ENCODE peak calls at places on chromosomes 2 and 18, in seven cellular contexts. E, J, W, A, S, X and T are unnamed samples.

GRCh38 chr2:220747736-220748135 is 824.4 kb downstream of the EPHA4 start:
- DNase-seq in A (no peak), E (no peak), W (no peak), J (no peak), X (no peak), S (no peak), T (no peak)

GRCh38 chr2:24816404-24816803 is 23.2 kb downstream of the CENPO start:
- DNase-seq in S (no peak), E (no peak), A (no peak), X (no peak), W (no peak), J (no peak), T (no peak)

GRCh38 chr2:238308177-238308576 is 12.1 kb upstream of the TRAF3IP1 start:
- DNase-seq in A (no peak), E (no peak), W (peak), J (no peak), S (no peak), X (no peak), T (peak)

GRCh38 chr2:240458900-240459391 is 23.5 kb downstream of the GPC1 start:
- DNase-seq in S (peak), W (no peak), E (no peak), J (peak), A (no peak), X (no peak), T (no peak)

GRCh38 chr2:143477724-143478443 is 348.7 kb downstream of the ARHGAP15 start:
- DNase-seq in X (no peak), A (no peak), S (no peak), J (no peak), W (no peak), E (no peak), T (no peak)

GRCh38 chr2:131419447-131419846 is 55.5 kb upstream of the RAB6D start:
- DNase-seq in E (no peak), J (no peak), X (no peak), A (no peak), W (no peak), S (no peak), T (no peak)

GRCh38 chr18:67218556-67218955 is 298.0 kb downstream of the DSEL start:
- DNase-seq in S (no peak), J (no peak), A (no peak), E (no peak), W (no peak), X (no peak), T (no peak)

GRCh38 chr2:226725096-226725495 is 74.5 kb downstream of the IRS1 start:
- DNase-seq in X (no peak), A (no peak), J (no peak), S (peak), E (no peak), W (no peak), T (no peak)

GRCh38 chr2:134609924-134610498 is 108.8 kb downstream of the TMEM163 start:
- DNase-seq in A (no peak), S (no peak), J (no peak), X (no peak), W (no peak), E (no peak), T (no peak)

GRCh38 chr18:58980991-58981390 is 116.3 kb downstream of the ZNF532 start:
- DNase-seq in A (no peak), X (no peak), W (no peak), E (no peak), J (no peak), S (no peak), T (no peak)

GRCh38 chr2:34012728-34013302 is 413.7 kb upstream of the FAM98A start:
- DNase-seq in S (peak), E (peak), X (peak), J (peak), A (peak), W (peak), T (peak)

GRCh38 chr2:48902521-48902920 is 147.0 kb upstream of the LHCGR start:
- DNase-seq in E (no peak), J (no peak), S (no peak), X (no peak), W (no peak), A (no peak), T (no peak)

GRCh38 chr2:128520787-128521186 is 202.1 kb upstream of the HS6ST1 start:
- DNase-seq in E (no peak), X (no peak), A (no peak), W (no peak), S (no peak), J (no peak), T (no peak)

GRCh38 chr2:152715854-152716428 is 1.3 kb downstream of the PRPF40A start:
- DNase-seq in S (no peak), E (no peak), A (no peak), J (no peak), X (peak), W (no peak), T (no peak)

GRCh38 chr2:112880696-112881095 is 30.3 kb upstream of the IL37 start:
- DNase-seq in J (no peak), W (no peak), S (no peak), E (no peak), X (no peak), A (no peak), T (no peak)

GRCh38 chr2:45000341-45000901 is 8.8 kb downstream of the SIX2 start:
- DNase-seq in A (no peak), E (peak), J (peak), S (no peak), X (no peak), W (no peak), T (no peak)

GRCh38 chr2:216554755-216555154 is 56.1 kb downstream of the RPL37A start:
- DNase-seq in E (no peak), J (no peak), X (no peak), W (no peak), S (no peak), A (no peak), T (no peak)

GRCh38 chr2:239326831-239327535 is 73.8 kb downstream of the HDAC4 start:
- DNase-seq in W (no peak), X (no peak), E (no peak), S (no peak), J (peak), A (no peak), T (peak)

GRCh38 chr2:111239107-111239506 is 118.4 kb downstream of the BCL2L11 start:
- DNase-seq in J (no peak), X (no peak), A (no peak), S (no peak), E (no peak), W (no peak), T (no peak)

GRCh38 chr2:134736167-134736885 is 17.5 kb upstream of the TMEM163 start:
- DNase-seq in E (no peak), A (no peak), J (no peak), X (peak), W (no peak), S (no peak), T (no peak)

GRCh38 chr2:69544951-69545350 is 98.6 kb downstream of the AAK1 start:
- DNase-seq in A (no peak), W (no peak), J (no peak), X (peak), E (no peak), S (no peak), T (no peak)

GRCh38 chr2:5693288-5694015 is 1.3 kb downstream of the SOX11 start:
- DNase-seq in J (no peak), A (no peak), X (no peak), E (no peak), W (no peak), S (no peak), T (no peak)

GRCh38 chr2:106144621-106145331 is 49.3 kb downstream of the UXS1 start:
- DNase-seq in J (no peak), X (no peak), S (no peak), A (no peak), W (no peak), E (no peak), T (no peak)

GRCh38 chr2:71001592-71002570 is 7.2 kb upstream of the TEX261 start:
- DNase-seq in W (no peak), X (no peak), A (no peak), J (no peak), S (no peak), E (no peak), T (peak)

GRCh38 chr2:147829106-147829505 is 15.7 kb upstream of the ACVR2A start:
- DNase-seq in X (peak), S (no peak), W (no peak), E (no peak), J (no peak), A (no peak), T (no peak)

GRCh38 chr18:48934708-48935432 is 15.9 kb downstream of the SMAD7 start:
- DNase-seq in A (no peak), J (peak), E (no peak), S (peak), W (no peak), X (peak), T (peak)

GRCh38 chr2:238149841-238150572 is 8.8 kb upstream of the ERFE start:
- DNase-seq in E (no peak), S (no peak), J (peak), A (no peak), W (no peak), X (no peak), T (no peak)

GRCh38 chr2:97957432-97958183 is 38.1 kb downstream of the TMEM131 start:
- DNase-seq in J (no peak), A (no peak), W (no peak), E (no peak), X (no peak), S (no peak), T (no peak)

GRCh38 chr2:95021015-95021399 is 4.5 kb upstream of the MAL start:
- DNase-seq in J (no peak), S (no peak), W (no peak), A (no peak), X (no peak), E (no peak), T (no peak)

GRCh38 chr2:69046221-69046662 is 33.3 kb downstream of the ANTXR1 start:
- DNase-seq in X (peak), E (no peak), S (no peak), A (no peak), J (no peak), W (no peak), T (no peak)

GRCh38 chr2:58875462-58875861 is 634.3 kb upstream of the FANCL start:
- DNase-seq in X (no peak), J (no peak), E (no peak), W (no peak), S (no peak), A (no peak), T (no peak)
- H3K4me3 ChIP-seq in X (no peak), J (no peak), E (no peak), W (no peak), S (no peak), A (no peak), T (no peak)

DNA sequence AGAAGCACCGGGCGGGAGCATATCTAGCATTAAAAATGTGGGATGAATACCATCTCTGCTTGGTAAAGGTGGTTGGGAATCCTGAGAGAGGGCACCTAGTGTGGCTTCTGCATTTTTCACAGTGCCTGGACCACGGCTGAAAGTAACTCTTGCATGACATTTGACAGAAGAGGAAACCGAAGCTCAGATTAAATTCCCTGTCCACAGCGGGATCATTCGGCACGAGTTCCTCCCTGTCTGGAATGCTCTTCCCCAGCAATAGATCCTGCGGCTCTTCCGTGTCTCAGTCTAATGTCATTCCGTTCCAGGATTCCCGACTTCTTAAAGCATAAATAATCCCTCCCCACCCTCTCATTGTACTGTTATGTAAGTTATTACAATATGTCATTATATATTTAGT is 905 bp upstream of the RPS7 start:
- DNase-seq in W (no peak), X (no peak), S (no peak), E (no peak), J (no peak), A (no peak), T (no peak)
- H3K4me3 ChIP-seq in W (no peak), X (no peak), S (peak), E (no peak), J (peak), A (no peak), T (no peak)

DNA sequence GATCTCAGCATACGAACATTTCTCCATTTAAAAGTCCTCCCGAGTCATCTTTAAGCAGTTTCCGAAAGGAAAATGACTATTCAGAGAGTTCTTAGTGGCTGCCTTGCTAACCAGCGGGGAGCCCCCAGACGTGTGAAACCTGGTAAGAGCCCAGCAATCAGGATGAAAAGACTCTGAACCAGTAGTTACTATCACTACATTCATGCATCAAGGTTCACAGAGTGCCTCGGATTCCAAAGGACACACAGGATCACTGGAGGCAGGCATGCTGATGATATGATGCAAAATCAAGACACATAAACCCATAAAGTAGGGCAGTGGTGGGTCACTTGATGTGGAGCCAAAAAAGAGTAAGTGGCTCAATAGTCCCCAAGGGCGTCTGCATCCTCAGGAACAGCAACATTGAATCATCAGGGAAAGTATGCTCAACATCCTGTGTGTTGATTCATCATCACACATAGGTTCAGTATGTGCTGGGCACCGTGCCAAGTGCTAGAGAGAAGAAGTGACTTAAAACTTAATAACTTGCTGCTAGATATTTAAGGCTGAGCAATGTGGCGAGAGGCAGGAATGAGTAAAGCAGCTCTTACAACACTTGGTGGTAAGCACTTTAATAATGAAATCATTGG is 4.4 kb downstream of the CCL20 start:
- DNase-seq in E (no peak), J (peak), A (no peak), W (peak), X (peak), S (peak), T (peak)
- H3K4me3 ChIP-seq in E (no peak), J (no peak), A (no peak), W (peak), X (peak), S (no peak), T (no peak)

GRCh38 chr18:21330122-21330701 is 88.2 kb downstream of the GREB1L start:
- DNase-seq in W (no peak), A (no peak), X (peak), E (peak), J (peak), S (peak), T (no peak)
- H3K4me3 ChIP-seq in W (no peak), A (no peak), X (no peak), E (no peak), J (no peak), S (no peak), T (no peak)

DNA sequence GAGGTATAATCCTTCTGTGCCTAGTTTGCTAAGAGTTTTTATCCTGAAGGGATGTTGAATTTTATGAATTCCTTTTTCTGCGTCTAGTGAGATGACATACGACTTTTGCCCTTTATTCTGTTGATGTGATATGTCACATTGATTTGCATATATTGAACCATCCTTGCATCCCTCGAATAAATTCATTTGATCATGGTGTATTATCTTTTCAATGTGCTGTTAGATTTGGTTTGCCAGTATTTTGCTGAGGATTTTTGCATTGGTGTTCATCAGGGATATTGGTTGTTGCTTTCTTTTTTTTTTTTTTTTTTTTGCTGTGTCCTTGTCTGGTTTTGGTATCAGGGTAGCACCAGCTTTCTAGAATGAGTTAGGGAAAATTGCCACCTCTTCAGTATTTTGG is 9.1 kb downstream of the GCC2 start:
- DNase-seq in J (no peak), S (no peak), E (no peak), X (no peak), W (no peak), A (no peak), T (no peak)
- H3K4me3 ChIP-seq in J (no peak), S (no peak), E (no peak), X (no peak), W (no peak), A (no peak), T (no peak)